ENCODE peak calls at places on chromosomes 12 and 14, in six cellular contexts. H is mammary epithelial cell; R is lower lobe of right lung; Z is PC-3; N is naive thymus-derived CD4-positive, alpha-beta T cell; L is right atrium auricular region. K is an unnamed sample.

GRCh38 chr12:95358111-95359083 is 115.6 kb upstream of the METAP2 start:
- DNase-seq in L (no peak), H (no peak), R (no peak), Z (peak; percentile 23), N (no peak), K (no peak)

GRCh38 chr14:93880025-93880820 is 46.9 kb upstream of the FAM181A start:
- DNase-seq in Z (no peak), L (no peak), R (peak; percentile 71), N (no peak), H (no peak), K (no peak)

GRCh38 chr12:60096727-60097126 is 500.9 kb downstream of the SLC16A7 start:
- DNase-seq in H (no peak), N (no peak), L (no peak), Z (no peak), R (no peak), K (no peak)

GRCh38 chr12:108854453-108855283 is 2.7 kb downstream of the SSH1 start:
- DNase-seq in L (peak; percentile 87), Z (peak; percentile 87), H (peak; percentile 99), N (no peak), R (no peak), K (peak; percentile 97)

GRCh38 chr14:100577986-100578431 is 9.2 kb downstream of the BEGAIN start:
- DNase-seq in N (no peak), H (no peak), L (no peak), Z (no peak), R (peak; percentile 34), K (no peak)

GRCh38 chr14:74975059-74975810 is 19.8 kb upstream of the PGF start:
- DNase-seq in N (no peak), Z (no peak), R (no peak), H (no peak), L (peak; percentile 85), K (no peak)

GRCh38 chr12:91681751-91682150 is 463.9 kb downstream of the BTG1 start:
- DNase-seq in R (no peak), H (no peak), L (no peak), N (no peak), Z (no peak), K (no peak)

GRCh38 chr12:89976866-89977265 is 268.2 kb upstream of the ATP2B1 start:
- DNase-seq in N (no peak), H (no peak), Z (no peak), R (no peak), L (no peak), K (no peak)

GRCh38 chr14:91866511-91867295 is 633 bp downstream of the TC2N start:
- DNase-seq in Z (no peak), L (no peak), N (no peak), H (no peak), R (no peak), K (no peak)

GRCh38 chr12:51636581-51636980 is 45.5 kb downstream of the SCN8A start:
- DNase-seq in H (peak; percentile 69), R (no peak), N (no peak), L (no peak), Z (peak; percentile 83), K (no peak)

GRCh38 chr12:42568952-42569916 is 20.3 kb downstream of the PRICKLE1 start:
- DNase-seq in Z (peak; percentile 75), N (no peak), H (peak; percentile 48), R (no peak), L (no peak), K (peak; percentile 32)

GRCh38 chr12:44842669-44843068 is 33.4 kb downstream of the NELL2 start:
- DNase-seq in L (no peak), H (no peak), N (no peak), R (no peak), Z (no peak), K (no peak)

GRCh38 chr12:117212563-117213190 is 22.4 kb upstream of the FBXO21 start:
- DNase-seq in N (peak; percentile 38), L (peak; percentile 77), R (peak; percentile 54), H (peak; percentile 55), Z (peak; percentile 91), K (peak; percentile 81)

GRCh38 chr14:56199095-56199975 is 81.1 kb downstream of the PELI2 start:
- DNase-seq in N (no peak), H (peak; percentile 17), L (peak; percentile 80), Z (no peak), R (no peak), K (peak; percentile 99)

GRCh38 chr14:61563162-61563511 is 132.2 kb upstream of the HIF1A start:
- DNase-seq in L (peak; percentile 28), Z (no peak), N (no peak), H (no peak), R (no peak), K (no peak)

GRCh38 chr12:69170293-69170692 is 69.1 kb upstream of the CPSF6 start:
- DNase-seq in Z (no peak), N (no peak), R (no peak), L (no peak), H (no peak), K (no peak)

GRCh38 chr12:112967306-112967705 is 11.0 kb upstream of the OAS2 start:
- DNase-seq in Z (no peak), L (no peak), H (no peak), N (no peak), R (no peak), K (no peak)

GRCh38 chr12:112537710-112538396 is 119.1 kb downstream of the PTPN11 start:
- DNase-seq in N (no peak), L (no peak), Z (peak; percentile 67), R (peak; percentile 51), H (peak; percentile 8), K (peak; percentile 3)

GRCh38 chr12:84058136-84058535 is 854.5 kb downstream of the SLC6A15 start:
- DNase-seq in Z (no peak), R (no peak), N (no peak), L (no peak), H (no peak), K (no peak)

GRCh38 chr14:61451491-61451890 is 130.1 kb downstream of the PRKCH start:
- DNase-seq in H (no peak), R (no peak), Z (no peak), N (no peak), L (no peak), K (no peak)

GRCh38 chr14:35435177-35435576 is 30.6 kb upstream of the NFKBIA start:
- DNase-seq in N (no peak), L (no peak), R (no peak), Z (peak; percentile 63), H (peak; percentile 22), K (no peak)

GRCh38 chr14:96156804-96157760 is 47.6 kb upstream of the BDKRB2 start:
- DNase-seq in N (no peak), R (no peak), H (no peak), Z (no peak), L (peak; percentile 46), K (no peak)

GRCh38 chr12:130715996-130716917 is at the start of gene RIMBP2:
- DNase-seq in N (no peak), L (no peak), Z (no peak), H (peak; percentile 25), R (no peak), K (peak; percentile 28)

GRCh38 chr12:78402366-78403134 is 462.0 kb upstream of the SYT1 start:
- DNase-seq in L (no peak), H (no peak), Z (no peak), R (no peak), N (no peak), K (no peak)

GRCh38 chr12:107570721-107571120 is 114.9 kb upstream of the PWP1 start:
- DNase-seq in R (no peak), N (no peak), Z (peak; percentile 28), L (no peak), H (no peak), K (peak; percentile 63)

GRCh38 chr14:72254202-72254939 is 322.1 kb downstream of the RGS6 start:
- DNase-seq in L (no peak), N (no peak), Z (no peak), R (no peak), H (no peak), K (no peak)

GRCh38 chr14:104723651-104724406 is at the start of gene ADSS1:
- DNase-seq in L (no peak), R (peak; percentile 83), H (peak; percentile 35), Z (peak; percentile 51), N (peak; percentile 71), K (no peak)

GRCh38 chr14:104319489-104320241 is 181.3 kb downstream of the KIF26A start:
- DNase-seq in Z (no peak), L (no peak), N (no peak), R (peak; percentile 31), H (no peak), K (no peak)

GRCh38 chr12:104701756-104702155 is 245.0 kb downstream of the CHST11 start:
- DNase-seq in Z (no peak), H (no peak), R (no peak), L (no peak), N (no peak), K (no peak)

GRCh38 chr12:104701301-104701700 is 244.6 kb downstream of the CHST11 start:
- DNase-seq in H (no peak), L (no peak), N (no peak), R (no peak), Z (no peak), K (no peak)

GRCh38 chr12:104698871-104699270 is 242.1 kb downstream of the CHST11 start:
- DNase-seq in N (no peak), Z (peak; percentile 36), R (no peak), H (peak; percentile 5), L (no peak), K (no peak)

GRCh38 chr12:104699489-104700194 is 242.9 kb downstream of the CHST11 start:
- DNase-seq in H (no peak), Z (no peak), L (no peak), R (no peak), N (no peak), K (no peak)

GRCh38 chr12:104700324-104700723 is 243.6 kb downstream of the CHST11 start:
- DNase-seq in R (no peak), L (no peak), Z (no peak), H (no peak), N (no peak), K (no peak)
- H3K27ac ChIP-seq in R (no peak overlapping the region), L (no peak overlapping the region), Z (no peak overlapping the region), H (no peak overlapping the region), N (no peak overlapping the region), K (no peak overlapping the region)

GRCh38 chr12:100193085-100193484 is 7.5 kb upstream of the ACTR6 start:
- DNase-seq in R (no peak), H (no peak), L (no peak), N (no peak), Z (no peak), K (no peak)
- H3K36me3 ChIP-seq in R (no peaks in the 10 kb centered on the region), H (no peaks in the 10 kb centered on the region), L (no peaks in the 10 kb centered on the region), N (no peaks in the 10 kb centered on the region), Z (peaks cover 4% of the 10 kb centered on the region), K (no peaks in the 10 kb centered on the region)

GRCh38 chr14:49868720-49869114 is 16.1 kb upstream of the NEMF start:
- DNase-seq in R (no peak), N (no peak), Z (no peak), L (no peak), H (no peak), K (no peak)
- H3K27ac ChIP-seq in R (peak overlapping the region; percentile 94), N (peak overlapping the region; percentile 91), Z (peak overlapping the region; percentile 67), L (peak overlapping the region; percentile 94), H (peak overlapping the region; percentile 76), K (peak overlapping the region; percentile 41)

GRCh38 chr14:55160989-55161388 is 30.4 kb downstream of the DLGAP5 start:
- DNase-seq in L (no peak), H (peak; percentile 17), Z (peak; percentile 79), R (no peak), N (no peak), K (no peak)
- H3K36me3 ChIP-seq in L (no peaks in the 10 kb centered on the region), H (peaks cover 14% of the 10 kb centered on the region), Z (peaks cover 77% of the 10 kb centered on the region), R (no peaks in the 10 kb centered on the region), N (no peaks in the 10 kb centered on the region), K (no peaks in the 10 kb centered on the region)

K was measured in brain microvascular endothelial cell.